ENCODE peak calls at places on chromosomes 5 and 9, in six cellular contexts. One of them, this sample, is unnamed.

GRCh38 chr9:80175286-80175906 is 603.6 kb downstream of the TLE4 start:
- DNase-seq in activated T-cell treated with anti-CD3 and anti-CD28 coated beads, Interleukin-2, amount 50 U/mL, for 1 hour: no peak
- DNase-seq in T-helper 22 cell: no peak
- DNase-seq in GM13977: no peak
- DNase-seq in NCI-H1436 treated with DMSO at 0.1 percent for 48 hours: no peak
- DNase-seq in M059J: peak
- DNase-seq in this sample: peak

GRCh38 chr9:121622842-121623203 is 28.6 kb upstream of the DAB2IP start:
- DNase-seq in NCI-H1436 treated with DMSO at 0.1 percent for 48 hours: no peak
- DNase-seq in GM13977: no peak
- DNase-seq in T-helper 22 cell: no peak
- DNase-seq in activated T-cell treated with anti-CD3 and anti-CD28 coated beads, Interleukin-2, amount 50 U/mL, for 1 hour: no peak
- DNase-seq in M059J: no peak
- DNase-seq in this sample: no peak

GRCh38 chr5:133889271-133889905 is 79.0 kb downstream of the C5orf15 start:
- DNase-seq in activated T-cell treated with anti-CD3 and anti-CD28 coated beads, Interleukin-2, amount 50 U/mL, for 1 hour: no peak
- DNase-seq in GM13977: no peak
- DNase-seq in M059J: no peak
- DNase-seq in T-helper 22 cell: no peak
- DNase-seq in NCI-H1436 treated with DMSO at 0.1 percent for 48 hours: no peak
- DNase-seq in this sample: no peak

GRCh38 chr5:180251141-180251540 is 40.7 kb downstream of the MAPK9 start:
- DNase-seq in activated T-cell treated with anti-CD3 and anti-CD28 coated beads, Interleukin-2, amount 50 U/mL, for 1 hour: no peak
- DNase-seq in NCI-H1436 treated with DMSO at 0.1 percent for 48 hours: no peak
- DNase-seq in T-helper 22 cell: no peak
- DNase-seq in M059J: no peak
- DNase-seq in GM13977: no peak
- DNase-seq in this sample: no peak

GRCh38 chr5:9222054-9222738 is 323.7 kb downstream of the SEMA5A start:
- DNase-seq in NCI-H1436 treated with DMSO at 0.1 percent for 48 hours: no peak
- DNase-seq in T-helper 22 cell: no peak
- DNase-seq in activated T-cell treated with anti-CD3 and anti-CD28 coated beads, Interleukin-2, amount 50 U/mL, for 1 hour: no peak
- DNase-seq in GM13977: no peak
- DNase-seq in M059J: no peak
- DNase-seq in this sample: no peak

GRCh38 chr9:6842584-6842947 is 84.8 kb downstream of the KDM4C start:
- DNase-seq in NCI-H1436 treated with DMSO at 0.1 percent for 48 hours: no peak
- DNase-seq in activated T-cell treated with anti-CD3 and anti-CD28 coated beads, Interleukin-2, amount 50 U/mL, for 1 hour: no peak
- DNase-seq in T-helper 22 cell: no peak
- DNase-seq in M059J: peak
- DNase-seq in GM13977: no peak
- DNase-seq in this sample: peak

GRCh38 chr9:106918825-106919509 is 56.0 kb downstream of the ZNF462 start:
- DNase-seq in NCI-H1436 treated with DMSO at 0.1 percent for 48 hours: no peak
- DNase-seq in M059J: no peak
- DNase-seq in T-helper 22 cell: no peak
- DNase-seq in activated T-cell treated with anti-CD3 and anti-CD28 coated beads, Interleukin-2, amount 50 U/mL, for 1 hour: no peak
- DNase-seq in GM13977: no peak
- DNase-seq in this sample: no peak

GRCh38 chr9:122039213-122039612 is 53.9 kb downstream of the TTLL11 start:
- DNase-seq in M059J: no peak
- DNase-seq in GM13977: no peak
- DNase-seq in T-helper 22 cell: no peak
- DNase-seq in NCI-H1436 treated with DMSO at 0.1 percent for 48 hours: no peak
- DNase-seq in activated T-cell treated with anti-CD3 and anti-CD28 coated beads, Interleukin-2, amount 50 U/mL, for 1 hour: no peak
- DNase-seq in this sample: no peak

GRCh38 chr5:74313896-74314295 is 326.6 kb downstream of the ENC1 start:
- DNase-seq in NCI-H1436 treated with DMSO at 0.1 percent for 48 hours: no peak
- DNase-seq in GM13977: no peak
- DNase-seq in T-helper 22 cell: no peak
- DNase-seq in activated T-cell treated with anti-CD3 and anti-CD28 coated beads, Interleukin-2, amount 50 U/mL, for 1 hour: no peak
- DNase-seq in M059J: peak
- DNase-seq in this sample: no peak

GRCh38 chr5:10588779-10589447 is 25.0 kb downstream of the ANKRD33B start:
- DNase-seq in GM13977: no peak
- DNase-seq in T-helper 22 cell: no peak
- DNase-seq in M059J: no peak
- DNase-seq in activated T-cell treated with anti-CD3 and anti-CD28 coated beads, Interleukin-2, amount 50 U/mL, for 1 hour: no peak
- DNase-seq in NCI-H1436 treated with DMSO at 0.1 percent for 48 hours: no peak
- DNase-seq in this sample: no peak

GRCh38 chr9:130692365-130692764 is 1.2 kb upstream of the EXOSC2 start:
- DNase-seq in GM13977: peak
- DNase-seq in NCI-H1436 treated with DMSO at 0.1 percent for 48 hours: no peak
- DNase-seq in M059J: no peak
- DNase-seq in T-helper 22 cell: no peak
- DNase-seq in activated T-cell treated with anti-CD3 and anti-CD28 coated beads, Interleukin-2, amount 50 U/mL, for 1 hour: no peak
- DNase-seq in this sample: no peak

GRCh38 chr9:36486454-36486932 is 86.2 kb upstream of the MELK start:
- DNase-seq in M059J: peak
- DNase-seq in NCI-H1436 treated with DMSO at 0.1 percent for 48 hours: no peak
- DNase-seq in T-helper 22 cell: no peak
- DNase-seq in activated T-cell treated with anti-CD3 and anti-CD28 coated beads, Interleukin-2, amount 50 U/mL, for 1 hour: no peak
- DNase-seq in GM13977: no peak
- DNase-seq in this sample: peak

GRCh38 chr5:147464211-147464610 is 45.7 kb downstream of the DPYSL3 start:
- DNase-seq in activated T-cell treated with anti-CD3 and anti-CD28 coated beads, Interleukin-2, amount 50 U/mL, for 1 hour: no peak
- DNase-seq in T-helper 22 cell: no peak
- DNase-seq in M059J: peak
- DNase-seq in GM13977: peak
- DNase-seq in NCI-H1436 treated with DMSO at 0.1 percent for 48 hours: no peak
- DNase-seq in this sample: peak

GRCh38 chr5:12614608-12615007 is 710.4 kb upstream of the CTNND2 start:
- DNase-seq in NCI-H1436 treated with DMSO at 0.1 percent for 48 hours: no peak
- DNase-seq in GM13977: no peak
- DNase-seq in M059J: peak
- DNase-seq in activated T-cell treated with anti-CD3 and anti-CD28 coated beads, Interleukin-2, amount 50 U/mL, for 1 hour: no peak
- DNase-seq in T-helper 22 cell: no peak
- DNase-seq in this sample: no peak

GRCh38 chr9:120919639-120920494 is 6.7 kb downstream of the TRAF1 start:
- DNase-seq in NCI-H1436 treated with DMSO at 0.1 percent for 48 hours: no peak
- DNase-seq in GM13977: no peak
- DNase-seq in activated T-cell treated with anti-CD3 and anti-CD28 coated beads, Interleukin-2, amount 50 U/mL, for 1 hour: no peak
- DNase-seq in M059J: no peak
- DNase-seq in T-helper 22 cell: no peak
- DNase-seq in this sample: peak

GRCh38 chr9:73474002-73474600 is 322.4 kb downstream of the ANXA1 start:
- DNase-seq in activated T-cell treated with anti-CD3 and anti-CD28 coated beads, Interleukin-2, amount 50 U/mL, for 1 hour: no peak
- DNase-seq in M059J: no peak
- DNase-seq in T-helper 22 cell: no peak
- DNase-seq in GM13977: no peak
- DNase-seq in NCI-H1436 treated with DMSO at 0.1 percent for 48 hours: no peak
- DNase-seq in this sample: no peak

GRCh38 chr5:122327110-122327509 is 15.1 kb downstream of the SNCAIP start:
- DNase-seq in GM13977: no peak
- DNase-seq in M059J: no peak
- DNase-seq in activated T-cell treated with anti-CD3 and anti-CD28 coated beads, Interleukin-2, amount 50 U/mL, for 1 hour: no peak
- DNase-seq in NCI-H1436 treated with DMSO at 0.1 percent for 48 hours: no peak
- DNase-seq in T-helper 22 cell: no peak
- DNase-seq in this sample: no peak

GRCh38 chr9:77455312-77455927 is 192.7 kb downstream of the GNA14 start:
- DNase-seq in M059J: peak
- DNase-seq in activated T-cell treated with anti-CD3 and anti-CD28 coated beads, Interleukin-2, amount 50 U/mL, for 1 hour: peak
- DNase-seq in T-helper 22 cell: no peak
- DNase-seq in GM13977: peak
- DNase-seq in NCI-H1436 treated with DMSO at 0.1 percent for 48 hours: no peak
- DNase-seq in this sample: peak

GRCh38 chr5:61280766-61281427 is 51.2 kb upstream of the ZSWIM6 start:
- DNase-seq in M059J: peak
- DNase-seq in activated T-cell treated with anti-CD3 and anti-CD28 coated beads, Interleukin-2, amount 50 U/mL, for 1 hour: no peak
- DNase-seq in T-helper 22 cell: no peak
- DNase-seq in NCI-H1436 treated with DMSO at 0.1 percent for 48 hours: no peak
- DNase-seq in GM13977: no peak
- DNase-seq in this sample: no peak

GRCh38 chr5:72070519-72070918 is 36.8 kb upstream of the MAP1B start:
- DNase-seq in T-helper 22 cell: no peak
- DNase-seq in NCI-H1436 treated with DMSO at 0.1 percent for 48 hours: no peak
- DNase-seq in GM13977: no peak
- DNase-seq in activated T-cell treated with anti-CD3 and anti-CD28 coated beads, Interleukin-2, amount 50 U/mL, for 1 hour: no peak
- DNase-seq in M059J: no peak
- DNase-seq in this sample: no peak

GRCh38 chr5:42590566-42590965 is 166.1 kb upstream of the CCDC152 start:
- DNase-seq in NCI-H1436 treated with DMSO at 0.1 percent for 48 hours: no peak
- DNase-seq in M059J: no peak
- DNase-seq in activated T-cell treated with anti-CD3 and anti-CD28 coated beads, Interleukin-2, amount 50 U/mL, for 1 hour: no peak
- DNase-seq in T-helper 22 cell: no peak
- DNase-seq in GM13977: no peak
- DNase-seq in this sample: no peak

GRCh38 chr9:129026442-129027223 is 1.5 kb downstream of the SH3GLB2 start:
- DNase-seq in M059J: peak
- DNase-seq in activated T-cell treated with anti-CD3 and anti-CD28 coated beads, Interleukin-2, amount 50 U/mL, for 1 hour: no peak
- DNase-seq in GM13977: no peak
- DNase-seq in NCI-H1436 treated with DMSO at 0.1 percent for 48 hours: no peak
- DNase-seq in T-helper 22 cell: no peak
- DNase-seq in this sample: peak

GRCh38 chr9:21638104-21638503 is 156.0 kb upstream of the IFNE start:
- DNase-seq in M059J: no peak
- DNase-seq in NCI-H1436 treated with DMSO at 0.1 percent for 48 hours: no peak
- DNase-seq in activated T-cell treated with anti-CD3 and anti-CD28 coated beads, Interleukin-2, amount 50 U/mL, for 1 hour: no peak
- DNase-seq in T-helper 22 cell: no peak
- DNase-seq in GM13977: no peak
- DNase-seq in this sample: no peak

GRCh38 chr5:52727568-52727967 is 60.1 kb upstream of the ITGA1 start:
- DNase-seq in NCI-H1436 treated with DMSO at 0.1 percent for 48 hours: no peak
- DNase-seq in activated T-cell treated with anti-CD3 and anti-CD28 coated beads, Interleukin-2, amount 50 U/mL, for 1 hour: no peak
- DNase-seq in T-helper 22 cell: no peak
- DNase-seq in GM13977: no peak
- DNase-seq in M059J: peak
- DNase-seq in this sample: peak

GRCh38 chr5:149063017-149063687 is at the start of gene SH3TC2:
- DNase-seq in M059J: peak
- DNase-seq in NCI-H1436 treated with DMSO at 0.1 percent for 48 hours: no peak
- DNase-seq in T-helper 22 cell: no peak
- DNase-seq in GM13977: no peak
- DNase-seq in activated T-cell treated with anti-CD3 and anti-CD28 coated beads, Interleukin-2, amount 50 U/mL, for 1 hour: no peak
- DNase-seq in this sample: peak

GRCh38 chr5:180116077-180116375 is 44.5 kb upstream of the RNF130 start:
- DNase-seq in NCI-H1436 treated with DMSO at 0.1 percent for 48 hours: no peak
- DNase-seq in T-helper 22 cell: no peak
- DNase-seq in M059J: no peak
- DNase-seq in GM13977: no peak
- DNase-seq in activated T-cell treated with anti-CD3 and anti-CD28 coated beads, Interleukin-2, amount 50 U/mL, for 1 hour: no peak
- DNase-seq in this sample: no peak

GRCh38 chr5:14665949-14666741 is 1.6 kb downstream of the OTULIN start:
- DNase-seq in NCI-H1436 treated with DMSO at 0.1 percent for 48 hours: no peak
- DNase-seq in T-helper 22 cell: peak
- DNase-seq in M059J: peak
- DNase-seq in activated T-cell treated with anti-CD3 and anti-CD28 coated beads, Interleukin-2, amount 50 U/mL, for 1 hour: peak
- DNase-seq in GM13977: peak
- DNase-seq in this sample: peak

GRCh38 chr5:76402251-76402879 is 720 bp upstream of the IQGAP2 start:
- DNase-seq in GM13977: peak
- DNase-seq in M059J: no peak
- DNase-seq in NCI-H1436 treated with DMSO at 0.1 percent for 48 hours: no peak
- DNase-seq in T-helper 22 cell: peak
- DNase-seq in activated T-cell treated with anti-CD3 and anti-CD28 coated beads, Interleukin-2, amount 50 U/mL, for 1 hour: peak
- DNase-seq in this sample: no peak

GRCh38 chr9:75170898-75171360 is 82.6 kb downstream of the OSTF1 start:
- DNase-seq in NCI-H1436 treated with DMSO at 0.1 percent for 48 hours: no peak
- DNase-seq in T-helper 22 cell: no peak
- DNase-seq in GM13977: no peak
- DNase-seq in M059J: peak
- DNase-seq in activated T-cell treated with anti-CD3 and anti-CD28 coated beads, Interleukin-2, amount 50 U/mL, for 1 hour: no peak
- DNase-seq in this sample: peak

GRCh38 chr9:88775559-88775958 is 215.7 kb upstream of the S1PR3 start:
- DNase-seq in activated T-cell treated with anti-CD3 and anti-CD28 coated beads, Interleukin-2, amount 50 U/mL, for 1 hour: no peak
- DNase-seq in GM13977: no peak
- DNase-seq in T-helper 22 cell: no peak
- DNase-seq in M059J: peak
- DNase-seq in NCI-H1436 treated with DMSO at 0.1 percent for 48 hours: no peak
- DNase-seq in this sample: no peak

GRCh38 chr5:150140830-150141229 is 14.8 kb downstream of the PDGFRB start:
- DNase-seq in M059J: peak
- DNase-seq in T-helper 22 cell: no peak
- DNase-seq in NCI-H1436 treated with DMSO at 0.1 percent for 48 hours: no peak
- DNase-seq in activated T-cell treated with anti-CD3 and anti-CD28 coated beads, Interleukin-2, amount 50 U/mL, for 1 hour: no peak
- DNase-seq in GM13977: no peak
- DNase-seq in this sample: peak

GRCh38 chr5:124371121-124371706 is 375.2 kb downstream of the ZNF608 start:
- DNase-seq in activated T-cell treated with anti-CD3 and anti-CD28 coated beads, Interleukin-2, amount 50 U/mL, for 1 hour: no peak
- DNase-seq in NCI-H1436 treated with DMSO at 0.1 percent for 48 hours: no peak
- DNase-seq in T-helper 22 cell: no peak
- DNase-seq in M059J: no peak
- DNase-seq in GM13977: no peak
- DNase-seq in this sample: no peak

GRCh38 chr9:87115790-87116189 is 168.5 kb upstream of the GAS1 start:
- DNase-seq in M059J: no peak
- DNase-seq in T-helper 22 cell: no peak
- DNase-seq in activated T-cell treated with anti-CD3 and anti-CD28 coated beads, Interleukin-2, amount 50 U/mL, for 1 hour: no peak
- DNase-seq in GM13977: no peak
- DNase-seq in NCI-H1436 treated with DMSO at 0.1 percent for 48 hours: no peak
- DNase-seq in this sample: no peak

GRCh38 chr9:79264511-79265448 is 307.0 kb upstream of the TLE4 start:
- DNase-seq in activated T-cell treated with anti-CD3 and anti-CD28 coated beads, Interleukin-2, amount 50 U/mL, for 1 hour: no peak
- DNase-seq in T-helper 22 cell: no peak
- DNase-seq in GM13977: no peak
- DNase-seq in NCI-H1436 treated with DMSO at 0.1 percent for 48 hours: peak
- DNase-seq in M059J: peak
- DNase-seq in this sample: peak

GRCh38 chr5:83069406-83069805 is 7.8 kb downstream of the TMEM167A start:
- DNase-seq in GM13977: no peak
- DNase-seq in NCI-H1436 treated with DMSO at 0.1 percent for 48 hours: no peak
- DNase-seq in T-helper 22 cell: no peak
- DNase-seq in activated T-cell treated with anti-CD3 and anti-CD28 coated beads, Interleukin-2, amount 50 U/mL, for 1 hour: no peak
- DNase-seq in M059J: no peak
- DNase-seq in this sample: no peak

GRCh38 chr5:15570491-15570890 is 70.5 kb downstream of the FBXL7 start:
- DNase-seq in NCI-H1436 treated with DMSO at 0.1 percent for 48 hours: no peak
- DNase-seq in T-helper 22 cell: no peak
- DNase-seq in M059J: no peak
- DNase-seq in GM13977: no peak
- DNase-seq in activated T-cell treated with anti-CD3 and anti-CD28 coated beads, Interleukin-2, amount 50 U/mL, for 1 hour: no peak
- DNase-seq in this sample: no peak

GRCh38 chr9:99998266-99998665 is 91.8 kb downstream of the STX17 start:
- DNase-seq in M059J: no peak
- DNase-seq in activated T-cell treated with anti-CD3 and anti-CD28 coated beads, Interleukin-2, amount 50 U/mL, for 1 hour: no peak
- DNase-seq in T-helper 22 cell: no peak
- DNase-seq in NCI-H1436 treated with DMSO at 0.1 percent for 48 hours: no peak
- DNase-seq in GM13977: no peak
- DNase-seq in this sample: no peak